ENCODE peak calls at places on chromosomes 12 and 14, in seven cellular contexts. One of them, this sample, is unnamed.

GRCh38 chr14:52063107-52063506 is 5.8 kb downstream of the NID2 start:
- DNase-seq in NCI-H1417: no peak
- DNase-seq in activated CD4-positive, CD25-positive, alpha-beta regulatory T cell: no peak
- DNase-seq in left lung: no peak
- DNase-seq in posterior cingulate gyrus: no peak
- DNase-seq in CD8-positive, alpha-beta T cell: no peak
- DNase-seq in NCI-H69: no peak
- DNase-seq in this sample: no peak

GRCh38 chr12:43501705-43502104 is 50.3 kb downstream of the ADAMTS20 start:
- DNase-seq in NCI-H1417: peak
- DNase-seq in activated CD4-positive, CD25-positive, alpha-beta regulatory T cell: no peak
- DNase-seq in left lung: no peak
- DNase-seq in posterior cingulate gyrus: no peak
- DNase-seq in CD8-positive, alpha-beta T cell: no peak
- DNase-seq in NCI-H69: peak
- DNase-seq in this sample: no peak

GRCh38 chr14:36653412-36653811 is 8.2 kb upstream of the PAX9 start:
- DNase-seq in NCI-H1417: no peak
- DNase-seq in activated CD4-positive, CD25-positive, alpha-beta regulatory T cell: no peak
- DNase-seq in left lung: no peak
- DNase-seq in posterior cingulate gyrus: no peak
- DNase-seq in CD8-positive, alpha-beta T cell: no peak
- DNase-seq in NCI-H69: no peak
- DNase-seq in this sample: no peak

GRCh38 chr12:45703942-45704341 is 25.6 kb upstream of the ARID2 start:
- DNase-seq in NCI-H1417: no peak
- DNase-seq in activated CD4-positive, CD25-positive, alpha-beta regulatory T cell: no peak
- DNase-seq in left lung: no peak
- DNase-seq in posterior cingulate gyrus: no peak
- DNase-seq in CD8-positive, alpha-beta T cell: no peak
- DNase-seq in NCI-H69: peak
- DNase-seq in this sample: no peak

GRCh38 chr14:93901813-93902212 is 25.3 kb upstream of the FAM181A start:
- DNase-seq in NCI-H1417: no peak
- DNase-seq in activated CD4-positive, CD25-positive, alpha-beta regulatory T cell: no peak
- DNase-seq in left lung: no peak
- DNase-seq in posterior cingulate gyrus: no peak
- DNase-seq in CD8-positive, alpha-beta T cell: no peak
- DNase-seq in NCI-H69: no peak
- DNase-seq in this sample: no peak

GRCh38 chr14:105897725-105898113 is 371.3 kb downstream of the TMEM121 start:
- DNase-seq in NCI-H1417: no peak
- DNase-seq in activated CD4-positive, CD25-positive, alpha-beta regulatory T cell: no peak
- DNase-seq in left lung: peak
- DNase-seq in posterior cingulate gyrus: no peak
- DNase-seq in CD8-positive, alpha-beta T cell: no peak
- DNase-seq in NCI-H69: no peak
- DNase-seq in this sample: no peak

GRCh38 chr12:124780752-124781685 is 82.6 kb downstream of the SCARB1 start:
- DNase-seq in NCI-H1417: no peak
- DNase-seq in activated CD4-positive, CD25-positive, alpha-beta regulatory T cell: no peak
- DNase-seq in left lung: no peak
- DNase-seq in posterior cingulate gyrus: no peak
- DNase-seq in CD8-positive, alpha-beta T cell: no peak
- DNase-seq in NCI-H69: no peak
- DNase-seq in this sample: no peak

GRCh38 chr14:36784541-36784940 is 122.9 kb downstream of the PAX9 start:
- DNase-seq in NCI-H1417: no peak
- DNase-seq in activated CD4-positive, CD25-positive, alpha-beta regulatory T cell: no peak
- DNase-seq in left lung: no peak
- DNase-seq in posterior cingulate gyrus: no peak
- DNase-seq in CD8-positive, alpha-beta T cell: no peak
- DNase-seq in NCI-H69: peak
- DNase-seq in this sample: no peak

GRCh38 chr12:78241472-78241871 is 410.8 kb downstream of the NAV3 start:
- DNase-seq in NCI-H1417: peak
- DNase-seq in activated CD4-positive, CD25-positive, alpha-beta regulatory T cell: no peak
- DNase-seq in left lung: no peak
- DNase-seq in posterior cingulate gyrus: no peak
- DNase-seq in CD8-positive, alpha-beta T cell: no peak
- DNase-seq in NCI-H69: peak
- DNase-seq in this sample: no peak

GRCh38 chr12:105352049-105352448 is 21.6 kb downstream of the C12orf75 start:
- DNase-seq in NCI-H1417: no peak
- DNase-seq in activated CD4-positive, CD25-positive, alpha-beta regulatory T cell: no peak
- DNase-seq in left lung: no peak
- DNase-seq in posterior cingulate gyrus: no peak
- DNase-seq in CD8-positive, alpha-beta T cell: no peak
- DNase-seq in NCI-H69: no peak
- DNase-seq in this sample: no peak

GRCh38 chr14:99432491-99432890 is 48.2 kb downstream of the SETD3 start:
- DNase-seq in NCI-H1417: no peak
- DNase-seq in activated CD4-positive, CD25-positive, alpha-beta regulatory T cell: no peak
- DNase-seq in left lung: no peak
- DNase-seq in posterior cingulate gyrus: no peak
- DNase-seq in CD8-positive, alpha-beta T cell: no peak
- DNase-seq in NCI-H69: no peak
- DNase-seq in this sample: no peak